ENCODE peak calls at places on chromosomes 13 and 19, in seven cellular contexts. O is globus pallidus; Q is NCI-H526; Z is activated naive CD4-positive, alpha-beta T cell; U is activated T-cell treated with anti-CD3 and anti-CD28 coated beads for 1 hour; M is stimulated activated CD8-positive, alpha-beta memory T cell treated with anti-CD3 and anti-CD28 coated beads, Interleukin-15, amount 100 ng/mL, for 24 hours; I is stimulated activated CD4-positive, alpha-beta T cell treated with anti-CD3 and anti-CD28 coated beads, Interleukin-4, amount 100 ng/mL, for 4 hours. W is an unnamed sample.

GRCh38 chr13:20769834-20770233 is 3.9 kb downstream of the EEF1AKMT1 start:
- DNase-seq in O (no peak), Q (no peak), Z (no peak), U (no peak), M (no peak), I (no peak), W (no peak)

GRCh38 chr19:11480927-11481776 is at the start of gene ELAVL3:
- DNase-seq in O (peak), Q (no peak), Z (no peak), U (no peak), M (no peak), I (no peak), W (no peak)

GRCh38 chr19:54432144-54432738 is 16.8 kb upstream of the LENG8 start:
- DNase-seq in O (no peak), Q (no peak), Z (no peak), U (no peak), M (no peak), I (no peak), W (no peak)

GRCh38 chr19:40640744-40641143 is 39.6 kb downstream of the LTBP4 start:
- DNase-seq in O (no peak), Q (no peak), Z (no peak), U (no peak), M (no peak), I (no peak), W (no peak)

GRCh38 chr19:45508931-45509691 is 1.8 kb downstream of the VASP start:
- DNase-seq in O (no peak), Q (no peak), Z (no peak), U (no peak), M (no peak), I (no peak), W (peak)

GRCh38 chr19:31761281-31761913 is 412.2 kb upstream of the TSHZ3 start:
- DNase-seq in O (no peak), Q (no peak), Z (no peak), U (no peak), M (no peak), I (no peak), W (no peak)

GRCh38 chr19:8615813-8616596 is 5.5 kb upstream of the ADAMTS10 start:
- DNase-seq in O (no peak), Q (no peak), Z (peak), U (peak), M (peak), I (peak), W (peak)

GRCh38 chr19:52689804-52690394 is 44.9 kb downstream of the ZNF611 start:
- DNase-seq in O (no peak), Q (peak), Z (peak), U (peak), M (peak), I (peak), W (no peak)

W was measured in LHCN-M2.